ENCODE peak calls at places on chromosomes 2 and 18, in four cellular contexts. One of them, this sample, is unnamed.
A peak's percentile ranks its signal among the peaks of the same experiment; 100 is the strongest.

GRCh38 chr18:46374850-46375249 is 270.7 kb downstream of the HAUS1 start:
- DNase-seq in iris pigment epithelial cell: no peak
- DNase-seq in pons: no peak
- DNase-seq in GM10248: no peak
- DNase-seq in this sample: no peak

GRCh38 chr2:48258750-48259149 is 271.2 kb upstream of the STON1 start:
- DNase-seq in iris pigment epithelial cell: no peak
- DNase-seq in pons: no peak
- DNase-seq in GM10248: no peak
- DNase-seq in this sample: no peak

GRCh38 chr2:8119782-8120551 is 561.9 kb upstream of the ID2 start:
- DNase-seq in iris pigment epithelial cell: peak; percentile 8
- DNase-seq in pons: peak; percentile 40
- DNase-seq in GM10248: no peak
- DNase-seq in this sample: no peak

GRCh38 chr2:234911271-234911670 is 40.5 kb upstream of the SH3BP4 start:
- DNase-seq in iris pigment epithelial cell: peak; percentile 63
- DNase-seq in pons: peak; percentile 47
- DNase-seq in GM10248: no peak
- DNase-seq in this sample: no peak

GRCh38 chr18:49697757-49698595 is 115.4 kb downstream of the ACAA2 start:
- DNase-seq in iris pigment epithelial cell: peak; percentile 12
- DNase-seq in pons: no peak
- DNase-seq in GM10248: no peak
- DNase-seq in this sample: no peak

GRCh38 chr2:200702044-200702443 is 109.7 kb upstream of the BZW1 start:
- DNase-seq in iris pigment epithelial cell: no peak
- DNase-seq in pons: no peak
- DNase-seq in GM10248: no peak
- DNase-seq in this sample: no peak

GRCh38 chr18:21458788-21459187 is 141.7 kb downstream of the ESCO1 start:
- DNase-seq in iris pigment epithelial cell: no peak
- DNase-seq in pons: no peak
- DNase-seq in GM10248: no peak
- DNase-seq in this sample: no peak

GRCh38 chr2:188940171-188940570 is 34.0 kb upstream of the COL3A1 start:
- DNase-seq in iris pigment epithelial cell: peak; percentile 55
- DNase-seq in pons: no peak
- DNase-seq in GM10248: no peak
- DNase-seq in this sample: no peak

GRCh38 chr18:23092121-23092520 is 43.2 kb upstream of the CABLES1 start:
- DNase-seq in iris pigment epithelial cell: no peak
- DNase-seq in pons: no peak
- DNase-seq in GM10248: no peak
- DNase-seq in this sample: no peak